ENCODE peak calls at places on chromosomes 4 and X, in five cellular contexts. A is mesendoderm, N is neuronal stem cell, X is mesenchymal stem cell, C is H1. H is an unnamed sample.

GRCh38 chrX:69109036-69109663 is 56.1 kb downstream of the PJA1 start:
- DNase-seq in N (no peak), X (no peak), C (no peak), A (no peak), H (no peak)

GRCh38 chr4:110615366-110616161 is 7.3 kb downstream of the PITX2 start:
- DNase-seq in C (no peak), A (peak; percentile 95), X (peak; percentile 68), N (peak; percentile 58), H (no peak)

GRCh38 chrX:40068048-40068447 is 29.7 kb downstream of the BCOR start:
- DNase-seq in C (no peak), A (peak; percentile 79), X (no peak), N (no peak), H (no peak)

GRCh38 chr4:139530833-139531427 is 25.1 kb downstream of the SETD7 start:
- DNase-seq in C (no peak), N (peak; percentile 43), X (peak; percentile 69), A (peak; percentile 80), H (peak; percentile 33)

GRCh38 chrX:146887020-146887419 is 72.5 kb upstream of the CXorf51A start:
- DNase-seq in N (no peak), C (no peak), A (no peak), X (no peak), H (no peak)

GRCh38 chr4:1767770-1768366 is 25.2 kb upstream of the FGFR3 start:
- DNase-seq in X (peak; percentile 52), C (peak; percentile 43), N (no peak), A (peak; percentile 80), H (peak; percentile 42)

GRCh38 chrX:47351706-47352105 is 18.7 kb upstream of the ZNF157 start:
- DNase-seq in C (no peak), X (peak; percentile 6), N (no peak), A (no peak), H (peak; percentile 10)

GRCh38 chrX:117996918-117997480 is 119.6 kb downstream of the KLHL13 start:
- DNase-seq in C (no peak), A (peak; percentile 7), X (no peak), N (no peak), H (peak; percentile 54)

GRCh38 chrX:41922125-41922521 is 1.2 kb downstream of the CASK start:
- DNase-seq in A (no peak), N (no peak), C (no peak), X (peak; percentile 52), H (no peak)

GRCh38 chr4:147790412-147790811 is 58.5 kb downstream of the ARHGAP10 start:
- DNase-seq in C (no peak), N (no peak), A (no peak), X (no peak), H (peak; percentile 25)
- H3K79me1 ChIP-seq in C (no peaks in the 10 kb centered on the region), N (no peaks in the 10 kb centered on the region), A (peaks cover 4% of the 10 kb centered on the region), X (peaks cover 21% of the 10 kb centered on the region), H (no peaks in the 10 kb centered on the region)

DNA sequence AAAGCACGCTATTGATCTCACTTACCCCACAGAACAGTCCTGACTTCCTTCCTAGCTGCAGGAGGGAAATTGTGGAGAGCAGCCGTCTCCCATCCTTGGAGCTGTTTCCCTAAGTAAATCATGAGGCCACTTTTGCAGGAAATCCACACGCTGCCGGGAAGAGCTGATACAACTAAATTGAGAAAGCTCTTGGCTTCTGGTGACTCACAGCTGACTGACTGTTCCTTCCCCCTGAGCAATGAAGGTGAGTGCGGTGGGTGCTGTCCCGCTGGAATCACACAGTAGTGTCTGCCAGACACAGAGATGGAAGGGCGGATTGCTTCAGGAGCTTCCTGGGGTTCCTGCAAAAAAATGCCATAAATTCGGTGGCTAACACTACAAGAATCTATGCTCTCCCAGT is 268.9 kb downstream of the ASMT start:
- DNase-seq in X (no peak), C (no peak), N (no peak), A (peak; percentile 20), H (no peak)
- H3K4me3 ChIP-seq in X (no peak overlapping the region), C (no peak overlapping the region), N (no peak overlapping the region), A (no peak overlapping the region), H (no peak overlapping the region)

GRCh38 chrX:29580560-29580959 is 634.8 kb upstream of the MAGEB2 start:
- DNase-seq in A (no peak), N (no peak), C (no peak), X (no peak), H (no peak)

GRCh38 chrX:29587107-29587506 is 628.3 kb upstream of the MAGEB2 start:
- DNase-seq in N (no peak), C (no peak), X (no peak), A (no peak), H (no peak)

DNA sequence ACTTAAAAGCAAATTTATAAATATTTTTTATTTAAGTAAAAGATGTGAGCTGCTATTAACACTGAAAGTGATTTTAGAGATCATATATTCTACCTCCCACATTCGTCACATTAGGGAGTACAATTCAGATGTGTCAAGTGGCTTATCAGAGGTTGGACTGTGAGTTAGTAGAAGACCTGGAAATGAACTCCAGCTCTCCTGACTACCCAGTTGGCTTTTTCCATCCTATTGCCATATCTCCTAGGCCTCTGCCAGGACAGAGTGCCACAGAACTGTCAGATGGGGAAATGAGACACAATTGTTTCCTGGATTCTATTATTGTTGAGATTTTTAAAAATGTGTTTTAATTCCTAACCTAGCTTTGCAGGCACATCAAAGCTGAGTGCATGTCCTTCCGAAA is 634.1 kb upstream of the MAGEB2 start:
- DNase-seq in A (no peak), C (no peak), X (no peak), N (no peak), H (no peak)
- H3K79me1 ChIP-seq in A (no peaks in the 10 kb centered on the region), C (no peaks in the 10 kb centered on the region), X (no peaks in the 10 kb centered on the region), N (no peaks in the 10 kb centered on the region), H (no peaks in the 10 kb centered on the region)

GRCh38 chr4:14149469-14150030 is 522.0 kb upstream of the BOD1L1 start:
- DNase-seq in A (no peak), X (no peak), C (no peak), N (no peak), H (no peak)

GRCh38 chr4:14155803-14156202 is 528.3 kb upstream of the BOD1L1 start:
- DNase-seq in X (no peak), A (no peak), N (no peak), C (no peak), H (no peak)

GRCh38 chr4:14157262-14157661 is 529.7 kb upstream of the BOD1L1 start:
- DNase-seq in N (no peak), C (no peak), A (no peak), X (no peak), H (no peak)

GRCh38 chr4:14151099-14151498 is 523.6 kb upstream of the BOD1L1 start:
- DNase-seq in X (no peak), C (no peak), N (no peak), A (no peak), H (no peak)

GRCh38 chr4:14152834-14153519 is 525.5 kb upstream of the BOD1L1 start:
- DNase-seq in N (no peak), A (no peak), X (no peak), C (no peak), H (no peak)
- H3K4me3 ChIP-seq in N (no peak overlapping the region), A (no peak overlapping the region), X (no peak overlapping the region), C (no peak overlapping the region), H (no peak overlapping the region)

DNA sequence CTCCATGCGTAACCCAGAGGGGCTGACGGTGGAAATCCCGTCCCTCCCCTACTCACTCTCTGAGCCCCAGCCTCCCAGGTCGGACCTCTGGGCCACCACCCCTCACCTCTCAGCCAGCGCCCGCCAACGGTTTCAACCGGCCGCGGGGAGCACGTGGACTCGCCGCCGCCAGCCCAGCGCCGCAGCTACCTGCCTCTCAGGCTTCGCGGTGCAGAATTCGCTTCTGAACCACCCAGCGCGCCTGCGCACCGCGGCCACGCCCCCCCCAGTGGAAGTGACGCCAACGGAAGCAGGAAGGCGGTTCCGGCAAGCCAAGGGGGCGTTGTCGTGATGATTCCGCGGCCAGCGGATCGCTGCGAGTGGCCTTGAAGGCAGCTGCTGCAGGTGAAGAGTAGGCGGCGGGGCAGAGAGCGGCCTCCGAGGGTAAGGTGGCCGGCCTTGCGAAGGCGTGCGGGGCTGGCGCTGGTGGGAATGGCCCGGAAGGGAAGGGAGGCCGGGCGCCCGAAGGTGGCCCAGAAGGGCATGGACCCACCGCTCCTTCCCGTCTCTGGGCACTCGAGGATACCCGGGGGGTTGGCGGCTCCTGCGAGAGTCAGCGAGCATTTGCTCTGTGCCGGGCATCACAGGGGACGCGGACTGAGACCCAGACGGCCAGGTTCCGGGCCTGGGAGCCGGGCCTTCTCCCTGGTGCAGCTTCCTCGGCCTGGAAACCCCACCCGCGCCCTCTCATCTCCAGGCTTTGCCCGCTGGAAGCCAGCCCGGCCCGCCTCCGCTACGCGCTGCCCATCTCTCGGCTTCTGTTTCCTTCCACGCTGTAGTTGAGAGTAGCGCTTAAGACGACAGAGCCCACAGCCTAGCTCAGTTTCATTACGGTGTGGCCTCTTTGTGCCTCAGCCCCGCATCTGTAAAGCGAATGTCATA is at the start of the genes LYAR and ZBTB49:
- DNase-seq in A (peak; percentile 95), X (peak; percentile 93), N (peak; percentile 94), C (peak; percentile 74), H (peak; percentile 95)
- H3K79me1 ChIP-seq in A (peaks cover 34% of the 10 kb centered on the region), X (peaks cover 40% of the 10 kb centered on the region), N (peaks cover 10% of the 10 kb centered on the region), C (peaks cover 15% of the 10 kb centered on the region), H (peaks cover 2% of the 10 kb centered on the region)

GRCh38 chr4:183920512-183920911 is 15.4 kb downstream of the STOX2 start:
- DNase-seq in C (no peak), N (no peak), A (peak; percentile 78), X (no peak), H (no peak)
- H3K4me3 ChIP-seq in C (no peak overlapping the region), N (no peak overlapping the region), A (no peak overlapping the region), X (no peak overlapping the region), H (no peak overlapping the region)

GRCh38 chr4:39061450-39061849 is 582 bp upstream of the KLHL5 start:
- DNase-seq in A (peak; percentile 2), N (no peak), C (no peak), X (no peak), H (no peak)
- H3K79me1 ChIP-seq in A (peaks cover 2% of the 10 kb centered on the region), N (no peaks in the 10 kb centered on the region), C (no peaks in the 10 kb centered on the region), X (peaks cover 10% of the 10 kb centered on the region), H (no peaks in the 10 kb centered on the region)

GRCh38 chr4:156677136-156677535 is 294.5 kb downstream of the PDGFC start:
- DNase-seq in C (peak; percentile 2), X (peak; percentile 69), N (peak; percentile 38), A (peak; percentile 70), H (peak; percentile 40)

GRCh38 chr4:156673483-156673882 is 298.1 kb downstream of the PDGFC start:
- DNase-seq in C (no peak), X (peak; percentile 10), N (no peak), A (no peak), H (peak; percentile 26)

GRCh38 chr4:156676116-156676851 is 295.3 kb downstream of the PDGFC start:
- DNase-seq in A (no peak), C (no peak), N (no peak), X (no peak), H (no peak)

GRCh38 chr4:156672924-156673323 is 298.7 kb downstream of the PDGFC start:
- DNase-seq in N (no peak), C (no peak), A (no peak), X (peak; percentile 11), H (no peak)

GRCh38 chr4:156672492-156672891 is 299.1 kb downstream of the PDGFC start:
- DNase-seq in A (no peak), N (no peak), X (peak; percentile 3), C (no peak), H (no peak)
- H3K4me3 ChIP-seq in A (no peak overlapping the region), N (no peak overlapping the region), X (no peak overlapping the region), C (no peak overlapping the region), H (no peak overlapping the region)

H was measured in trophoblast cell.